ENCODE peak calls at places on chromosomes 2 and 18, in five cellular contexts. P is MM.1S, A is HL-60, U is spleen, L is IMR-90. I is an unnamed sample.
A peak's percentile ranks its signal among the peaks of the same experiment; 100 is the strongest.

GRCh38 chr2:68744517-68744916 is 9.9 kb downstream of the ARHGAP25 start:
- DNase-seq in A (no peak), U (no peak), P (no peak), L (no peak), I (no peak)

GRCh38 chr2:9108210-9108967 is 98.2 kb upstream of the ASAP2 start:
- DNase-seq in A (no peak), L (peak; percentile 51), P (no peak), U (no peak), I (no peak)

GRCh38 chr18:78405763-78406162 is 573.9 kb upstream of the SALL3 start:
- DNase-seq in U (peak; percentile 56), A (no peak), L (no peak), P (no peak), I (no peak)

GRCh38 chr2:62016957-62017356 is 111.5 kb downstream of the COMMD1 start:
- DNase-seq in A (no peak), U (no peak), P (no peak), L (no peak), I (no peak)

GRCh38 chr2:168661404-168661869 is 141.0 kb upstream of the NOSTRIN start:
- DNase-seq in L (no peak), U (no peak), A (no peak), P (no peak), I (no peak)

GRCh38 chr2:127591221-127591923 is 54.6 kb upstream of the GPR17 start:
- DNase-seq in U (peak; percentile 92), P (peak; percentile 34), L (peak; percentile 51), A (peak; percentile 57), I (peak; percentile 16)

GRCh38 chr2:197108758-197109157 is 182.3 kb upstream of the PGAP1 start:
- DNase-seq in P (no peak), U (no peak), L (peak; percentile 91), A (no peak), I (no peak)

GRCh38 chr2:74876081-74876886 is 42.4 kb downstream of the HK2 start:
- DNase-seq in U (no peak), A (peak; percentile 43), L (peak; percentile 46), P (peak; percentile 60), I (no peak)

GRCh38 chr18:32308493-32309120 is 118.8 kb downstream of the MEP1B start:
- DNase-seq in A (no peak), L (peak; percentile 94), U (no peak), P (no peak), I (peak; percentile 70)

GRCh38 chr2:201775326-201775725 is 5.4 kb downstream of the ALS2 start:
- DNase-seq in U (no peak), A (no peak), P (no peak), L (no peak), I (no peak)

GRCh38 chr2:242060212-242060835 is 190.8 kb downstream of the RTP5 start:
- DNase-seq in A (no peak), U (no peak), P (no peak), L (peak; percentile 71), I (peak; percentile 21)

GRCh38 chr2:86442642-86443005 is 1.5 kb downstream of the KDM3A start:
- DNase-seq in U (peak; percentile 89), P (peak; percentile 73), A (peak; percentile 81), L (peak; percentile 94), I (peak; percentile 82)

GRCh38 chr2:112977559-112978056 is at the start of gene IL36G:
- DNase-seq in A (no peak), L (no peak), U (no peak), P (no peak), I (no peak)

GRCh38 chr18:312415-312814 is 44.6 kb upstream of the THOC1 start:
- DNase-seq in P (no peak), L (no peak), U (no peak), A (no peak), I (no peak)

GRCh38 chr2:239106314-239106908 is 258.5 kb downstream of the TWIST2 start:
- DNase-seq in L (peak; percentile 63), P (peak; percentile 10), A (peak; percentile 29), U (no peak), I (no peak)

GRCh38 chr2:215826376-215826775 is 187.0 kb downstream of the MREG start:
- DNase-seq in U (no peak), L (no peak), A (no peak), P (no peak), I (no peak)

GRCh38 chr2:190537765-190538164 is 3.2 kb upstream of the NEMP2 start:
- DNase-seq in L (peak; percentile 24), U (no peak), A (no peak), P (no peak), I (no peak)

GRCh38 chr2:129756276-129756675 is 223.2 kb upstream of the RAB6C start:
- DNase-seq in P (no peak), L (no peak), A (no peak), U (peak; percentile 61), I (no peak)

GRCh38 chr2:15984367-15985255 is 44.3 kb downstream of the MYCN start:
- DNase-seq in P (no peak), A (no peak), U (no peak), L (no peak), I (no peak)

GRCh38 chr18:62420513-62421209 is 95.6 kb downstream of the TNFRSF11A start:
- DNase-seq in L (peak; percentile 65), P (peak; percentile 30), A (no peak), U (no peak), I (no peak)

GRCh38 chr2:126748929-126749518 is 93.1 kb downstream of the GYPC start:
- DNase-seq in A (no peak), P (no peak), U (no peak), L (no peak), I (no peak)

GRCh38 chr2:113831156-113831555 is 58.7 kb upstream of the ACTR3 start:
- DNase-seq in L (peak; percentile 13), U (no peak), A (no peak), P (no peak), I (no peak)

GRCh38 chr2:75641587-75641986 is 5.0 kb upstream of the MRPL19 start:
- DNase-seq in U (no peak), P (no peak), L (peak; percentile 5), A (no peak), I (no peak)

GRCh38 chr2:236070236-236070635 is 98.0 kb downstream of the GBX2 start:
- DNase-seq in L (no peak), A (no peak), U (no peak), P (no peak), I (no peak)

GRCh38 chr2:134647607-134648256 is 71.1 kb downstream of the TMEM163 start:
- DNase-seq in P (no peak), L (no peak), U (no peak), A (no peak), I (no peak)

GRCh38 chr2:171347591-171348032 is 86.2 kb downstream of the METTL8 start:
- DNase-seq in P (no peak), A (no peak), L (peak; percentile 93), U (no peak), I (peak; percentile 83)

GRCh38 chr2:221513251-221513650 is 58.9 kb downstream of the EPHA4 start:
- DNase-seq in P (no peak), U (no peak), L (no peak), A (no peak), I (no peak)

GRCh38 chr2:39469807-39470206 is 32.7 kb upstream of the MAP4K3 start:
- DNase-seq in P (peak; percentile 89), U (no peak), L (peak; percentile 70), A (no peak), I (peak; percentile 38)

GRCh38 chr2:48530033-48530804 is at the start of gene STON1:
- DNase-seq in A (no peak), U (peak; percentile 84), L (peak; percentile 25), P (no peak), I (no peak)

GRCh38 chr2:238030422-238031155 is 30.2 kb upstream of the SCLY start:
- DNase-seq in L (no peak), P (no peak), A (no peak), U (no peak), I (no peak)

GRCh38 chr2:100856732-100857131 is 36.8 kb downstream of the NPAS2 start:
- DNase-seq in A (no peak), L (no peak), U (no peak), P (no peak), I (no peak)

GRCh38 chr2:121089005-121089510 is 195.9 kb downstream of the TFCP2L1 start:
- DNase-seq in P (no peak), U (peak; percentile 70), A (no peak), L (no peak), I (no peak)

GRCh38 chr2:121087117-121087516 is 197.9 kb downstream of the TFCP2L1 start:
- DNase-seq in P (no peak), A (no peak), U (no peak), L (no peak), I (no peak)

GRCh38 chr2:121086450-121086849 is 198.6 kb downstream of the TFCP2L1 start:
- DNase-seq in U (no peak), A (no peak), P (no peak), L (no peak), I (no peak)

GRCh38 chr2:121090088-121090715 is 194.8 kb downstream of the TFCP2L1 start:
- DNase-seq in P (no peak), U (peak; percentile 36), A (no peak), L (no peak), I (no peak)

GRCh38 chr2:121088251-121089004 is 196.6 kb downstream of the TFCP2L1 start:
- DNase-seq in U (no peak), P (no peak), L (no peak), A (no peak), I (no peak)
- H3K4me3 ChIP-seq in U (no peak overlapping the region), P (no peak overlapping the region), L (no peak overlapping the region), A (no peak overlapping the region), I (no peak overlapping the region)

GRCh38 chr2:46924608-46925007 is 9.0 kb upstream of the MCFD2 start:
- DNase-seq in U (no peak), A (no peak), P (no peak), L (no peak), I (no peak)
- TF ChIP-seq CTCF in U (no peak), A (no peak), P (no peak), L (no peak), I (no peak)

DNA sequence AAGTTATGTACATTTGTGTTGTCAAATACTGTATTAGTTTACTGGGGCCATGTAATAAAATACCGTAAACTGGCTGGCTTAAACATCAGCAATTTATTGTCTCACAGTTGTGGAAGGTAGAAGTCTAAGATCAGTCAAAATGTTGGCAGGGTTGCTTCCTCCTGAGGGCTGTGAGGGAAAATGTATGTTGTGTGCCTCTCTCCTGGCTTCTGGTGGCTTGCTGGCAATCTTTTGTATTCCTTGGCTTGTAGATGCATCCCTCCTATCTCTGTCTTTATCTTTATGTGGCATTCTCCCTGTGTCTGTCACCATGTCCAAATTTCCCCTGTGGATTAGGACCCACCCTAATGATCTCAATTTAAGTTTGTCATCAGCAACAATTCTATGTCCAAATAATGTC is 37.0 kb upstream of the SLC30A6 start:
- DNase-seq in P (no peak), A (no peak), U (no peak), L (no peak), I (no peak)
- H3K4me3 ChIP-seq in P (no peak overlapping the region), A (no peak overlapping the region), U (no peak overlapping the region), L (no peak overlapping the region), I (no peak overlapping the region)

GRCh38 chr18:75247601-75248421 is 37.2 kb downstream of the TSHZ1 start:
- DNase-seq in A (peak; percentile 15), P (peak; percentile 18), L (peak; percentile 65), U (no peak), I (no peak)

GRCh38 chr18:75241705-75242104 is 31.1 kb downstream of the TSHZ1 start:
- DNase-seq in A (no peak), P (no peak), U (no peak), L (no peak), I (no peak)

GRCh38 chr18:75247041-75247551 is 36.5 kb downstream of the TSHZ1 start:
- DNase-seq in U (no peak), P (no peak), L (peak; percentile 52), A (peak; percentile 60), I (no peak)

GRCh38 chr18:75244914-75245313 is 34.3 kb downstream of the TSHZ1 start:
- DNase-seq in L (no peak), U (no peak), P (no peak), A (no peak), I (no peak)

GRCh38 chr18:75244336-75244735 is 33.7 kb downstream of the TSHZ1 start:
- DNase-seq in U (no peak), P (no peak), A (peak; percentile 29), L (no peak), I (no peak)
- TF ChIP-seq CTCF in U (no peak), P (no peak), A (peak; percentile 9), L (peak; percentile 12), I (no peak)